ENCODE peak calls at places on chromosomes 13 and 19, in seven cellular contexts. P, T, Z, J, S, L and R are unnamed samples. For H3K4me1, the result is how much of the 10 kb centered on the place peaks cover.

GRCh38 chr19:19259741-19260140 is 13.4 kb downstream of the TM6SF2 start:
- DNase-seq in P (no peak), T (no peak), Z (no peak), J (no peak), S (peak), L (peak), R (no peak)

GRCh38 chr19:49585023-49585422 is 3.9 kb downstream of the PRRG2 start:
- DNase-seq in P (no peak), T (no peak), Z (no peak), J (no peak), S (no peak), L (no peak), R (no peak)

GRCh38 chr19:41811036-41811435 is 14.6 kb downstream of the CEACAM3 start:
- DNase-seq in P (no peak), T (no peak), Z (peak), J (no peak), S (no peak), L (no peak), R (peak)

GRCh38 chr19:23262892-23263291 is 12.7 kb upstream of the ZNF724 start:
- DNase-seq in P (no peak), T (no peak), Z (no peak), J (no peak), S (no peak), L (no peak), R (no peak)

GRCh38 chr13:50884270-50884669 is 25.3 kb upstream of the RNASEH2B start:
- DNase-seq in P (no peak), T (no peak), Z (no peak), J (no peak), S (no peak), L (no peak), R (no peak)

GRCh38 chr13:30113983-30114491 is 193.3 kb downstream of the KATNAL1 start:
- DNase-seq in P (peak), T (no peak), Z (no peak), J (peak), S (no peak), L (peak), R (no peak)

GRCh38 chr19:35843676-35844481 is 8.4 kb downstream of the NPHS1 start:
- DNase-seq in P (peak), T (no peak), Z (no peak), J (peak), S (peak), L (peak), R (no peak)

GRCh38 chr19:5314012-5314906 is 26.4 kb downstream of the PTPRS start:
- DNase-seq in P (no peak), T (no peak), Z (no peak), J (no peak), S (no peak), L (no peak), R (no peak)

GRCh38 chr19:8655340-8655709 is 24.9 kb downstream of the NFILZ start:
- DNase-seq in P (no peak), T (no peak), Z (no peak), J (no peak), S (no peak), L (no peak), R (no peak)

GRCh38 chr19:50333737-50334617 is 4.8 kb upstream of the KCNC3 start:
- DNase-seq in P (peak), T (no peak), Z (peak), J (peak), S (no peak), L (peak), R (peak)

GRCh38 chr13:35987572-35988513 is 143.3 kb downstream of the DCLK1 start:
- DNase-seq in P (no peak), T (no peak), Z (no peak), J (no peak), S (no peak), L (no peak), R (no peak)

GRCh38 chr13:84430441-84430840 is 548.2 kb upstream of the SLITRK1 start:
- DNase-seq in P (no peak), T (no peak), Z (no peak), J (no peak), S (no peak), L (no peak), R (no peak)

GRCh38 chr13:108508263-108508662 is 121.1 kb upstream of the MYO16 start:
- DNase-seq in P (no peak), T (no peak), Z (no peak), J (no peak), S (peak), L (no peak), R (no peak)

GRCh38 chr13:30629527-30629926 is 11.8 kb downstream of the USPL1 start:
- DNase-seq in P (no peak), T (no peak), Z (no peak), J (no peak), S (no peak), L (no peak), R (no peak)

GRCh38 chr13:43227721-43228120 is 204.3 kb downstream of the DNAJC15 start:
- DNase-seq in P (no peak), T (no peak), Z (no peak), J (no peak), S (no peak), L (no peak), R (no peak)

GRCh38 chr13:20796791-20797513 is 23.2 kb upstream of the EEF1AKMT1 start:
- DNase-seq in P (no peak), T (no peak), Z (no peak), J (no peak), S (no peak), L (no peak), R (no peak)

GRCh38 chr13:109784590-109785140 is 1.7 kb downstream of the IRS2 start:
- DNase-seq in P (peak), T (peak), Z (peak), J (peak), S (no peak), L (peak), R (peak)

GRCh38 chr19:11421607-11422098 is 2.5 kb upstream of the RGL3 start:
- DNase-seq in P (peak), T (no peak), Z (peak), J (peak), S (no peak), L (peak), R (peak)
- H3K4me1 ChIP-seq in P (under half), T (under half), Z (under half), J (under half), S (under half), L (under half), R (half or more)

DNA sequence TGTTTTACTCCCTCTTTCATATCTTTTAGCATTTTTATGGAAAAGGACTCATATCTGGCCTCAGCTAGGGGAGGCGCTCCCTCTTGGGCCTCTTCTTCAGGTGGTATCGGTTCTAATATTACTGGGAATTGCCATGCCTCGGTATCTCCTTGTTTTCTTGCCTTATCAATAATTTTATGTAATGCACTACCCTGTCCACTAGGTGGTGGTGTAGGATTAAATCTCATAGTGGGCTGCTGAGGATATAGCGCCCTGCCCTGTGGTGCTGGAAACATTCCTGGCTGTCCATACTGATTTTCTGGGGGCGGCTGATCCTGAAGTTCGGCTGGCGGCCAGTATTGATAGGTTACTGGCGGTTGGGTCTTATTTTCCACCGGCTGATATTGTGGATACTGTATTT is 35.8 kb downstream of the ZNF420 start:
- DNase-seq in P (no peak), T (no peak), Z (no peak), J (no peak), S (no peak), L (no peak), R (no peak)
- H3K4me3 ChIP-seq in P (no peak), T (no peak), Z (no peak), J (no peak), S (no peak), L (no peak), R (no peak)

GRCh38 chr19:18174983-18175382 is 1.4 kb downstream of the IFI30 start:
- DNase-seq in P (no peak), T (no peak), Z (no peak), J (no peak), S (no peak), L (no peak), R (peak)

GRCh38 chr19:18171605-18172327 is 1.8 kb upstream of the IFI30 start:
- DNase-seq in P (no peak), T (no peak), Z (no peak), J (no peak), S (no peak), L (no peak), R (no peak)

GRCh38 chr19:18172331-18173053 is 1.1 kb upstream of the IFI30 start:
- DNase-seq in P (no peak), T (no peak), Z (no peak), J (no peak), S (no peak), L (no peak), R (no peak)

GRCh38 chr19:18173054-18173571 is 500 bp upstream of the IFI30 start:
- DNase-seq in P (no peak), T (no peak), Z (peak), J (peak), S (no peak), L (no peak), R (peak)

GRCh38 chr19:18173572-18174294 is at the start of gene IFI30:
- DNase-seq in P (peak), T (peak), Z (peak), J (peak), S (no peak), L (peak), R (peak)
- TF ChIP-seq POLR2A in P (peak), T (peak), Z (no peak), J (peak), S (peak), L (no peak), R (peak)

GRCh38 chr13:99980201-99981114 is 1.1 kb upstream of the ZIC2 start:
- DNase-seq in P (peak), T (no peak), Z (no peak), J (peak), S (peak), L (peak), R (peak)

GRCh38 chr13:99983401-99984133 is 2.0 kb downstream of the ZIC2 start:
- DNase-seq in P (no peak), T (no peak), Z (no peak), J (no peak), S (no peak), L (no peak), R (no peak)

GRCh38 chr13:99982741-99983400 is 1.3 kb downstream of the ZIC2 start:
- DNase-seq in P (no peak), T (no peak), Z (no peak), J (no peak), S (no peak), L (no peak), R (no peak)

GRCh38 chr13:99981115-99982020 is at the start of gene ZIC2:
- DNase-seq in P (no peak), T (no peak), Z (no peak), J (no peak), S (peak), L (no peak), R (peak)

DNA sequence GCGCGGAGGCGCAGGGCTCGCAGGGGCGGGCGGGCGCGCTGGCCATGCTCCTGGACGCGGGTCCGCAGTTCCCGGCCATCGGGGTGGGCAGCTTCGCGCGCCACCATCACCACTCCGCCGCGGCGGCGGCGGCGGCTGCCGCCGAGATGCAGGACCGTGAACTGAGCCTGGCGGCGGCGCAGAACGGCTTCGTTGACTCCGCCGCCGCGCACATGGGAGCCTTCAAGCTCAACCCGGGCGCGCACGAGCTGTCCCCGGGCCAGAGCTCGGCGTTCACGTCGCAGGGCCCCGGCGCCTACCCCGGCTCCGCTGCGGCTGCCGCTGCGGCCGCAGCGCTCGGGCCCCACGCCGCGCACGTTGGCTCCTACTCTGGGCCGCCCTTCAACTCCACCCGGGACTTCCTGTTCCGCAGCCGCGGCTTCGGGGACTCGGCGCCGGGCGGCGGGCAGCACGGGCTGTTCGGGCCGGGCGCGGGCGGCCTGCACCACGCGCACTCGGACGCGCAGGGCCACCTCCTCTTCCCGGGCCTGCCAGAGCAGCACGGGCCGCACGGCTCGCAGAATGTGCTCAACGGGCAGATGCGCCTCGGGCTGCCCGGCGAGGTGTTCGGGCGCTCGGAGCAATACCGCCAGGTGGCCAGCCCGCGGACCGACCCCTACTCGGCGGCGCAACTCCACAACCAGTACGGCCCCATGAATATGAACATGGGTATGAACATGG is 597 bp downstream of the ZIC2 start:
- DNase-seq in P (no peak), T (no peak), Z (no peak), J (no peak), S (no peak), L (no peak), R (peak)
- H3K4me1 ChIP-seq in P (under half), T (under half), Z (under half), J (under half), S (under half), L (under half), R (half or more)